ENCODE peak calls at places on chromosome 19, in nine cellular contexts. T, F, E, V, N, K, G, O and U are unnamed samples.
A peak's percentile ranks its signal among the peaks of the same experiment; 100 is the strongest.

GRCh38 chr19:15944401-15944800 is 4.4 kb upstream of the OR10H4 start:
- DNase-seq in T (no peak), E (no peak), O (no peak), K (no peak), G (no peak), N (no peak), F (no peak), V (no peak), U (no peak)

GRCh38 chr19:11377237-11377636 is 2.8 kb downstream of the SWSAP1 start:
- DNase-seq in E (peak; percentile 68), O (no peak), F (no peak), N (peak; percentile 39), V (no peak), G (no peak), K (peak; percentile 14), T (peak; percentile 82), U (no peak)

GRCh38 chr19:18152817-18153554 is at the start of gene PIK3R2:
- DNase-seq in K (peak; percentile 93), E (peak; percentile 96), N (peak; percentile 99), F (peak; percentile 99), O (peak; percentile 98), G (peak; percentile 97), T (peak; percentile 99), V (peak; percentile 96), U (peak; percentile 98)

GRCh38 chr19:2475018-2475701 is 767 bp upstream of the GADD45B start:
- DNase-seq in E (no peak), V (no peak), K (no peak), O (peak; percentile 38), G (no peak), T (peak; percentile 58), N (peak; percentile 77), F (peak; percentile 47), U (peak; percentile 75)

GRCh38 chr19:3095375-3096191 is 1.4 kb downstream of the GNA11 start:
- DNase-seq in G (peak; percentile 23), O (peak; percentile 16), K (no peak), T (no peak), F (peak; percentile 61), N (peak; percentile 64), E (no peak), V (no peak), U (peak; percentile 59)

GRCh38 chr19:1324792-1325567 is 39.3 kb downstream of the EFNA2 start:
- DNase-seq in F (no peak), N (no peak), G (no peak), V (no peak), E (peak; percentile 9), O (no peak), K (no peak), T (peak; percentile 82), U (peak; percentile 12)

GRCh38 chr19:21130097-21130775 is 11.6 kb upstream of the ZNF431 start:
- DNase-seq in T (no peak), K (no peak), N (peak; percentile 25), E (no peak), O (no peak), G (peak; percentile 11), V (no peak), F (no peak), U (no peak)

GRCh38 chr19:18470153-18470552 is 32.2 kb upstream of the ISYNA1 start:
- DNase-seq in V (no peak), N (peak; percentile 56), E (no peak), G (no peak), F (no peak), K (peak; percentile 15), O (no peak), T (no peak), U (peak; percentile 26)

GRCh38 chr19:44960906-44961734 is 5.9 kb downstream of the CLPTM1 start:
- DNase-seq in E (no peak), N (no peak), F (no peak), K (no peak), V (no peak), T (no peak), O (no peak), G (no peak), U (no peak)

GRCh38 chr19:2618611-2619010 is 83.9 kb downstream of the GNG7 start:
- DNase-seq in K (peak; percentile 82), N (no peak), O (peak; percentile 16), F (peak; percentile 49), G (no peak), T (no peak), E (no peak), V (no peak), U (peak; percentile 85)

GRCh38 chr19:38369584-38369983 is 4.8 kb upstream of the PSMD8 start:
- DNase-seq in G (no peak), V (no peak), F (no peak), E (no peak), K (no peak), N (no peak), T (no peak), O (no peak), U (no peak)

GRCh38 chr19:23343434-23344010 is 51.7 kb downstream of the ZNF91 start:
- DNase-seq in F (no peak), T (no peak), E (no peak), O (no peak), V (no peak), N (peak; percentile 11), K (no peak), G (no peak), U (no peak)

GRCh38 chr19:4295972-4296771 is 6.0 kb downstream of the TMIGD2 start:
- DNase-seq in N (no peak), E (no peak), V (no peak), T (no peak), K (no peak), G (no peak), O (no peak), F (no peak), U (no peak)

GRCh38 chr19:18128805-18129204 is 24.2 kb upstream of the PIK3R2 start:
- DNase-seq in O (no peak), V (no peak), N (no peak), G (no peak), K (no peak), T (no peak), E (no peak), F (no peak), U (no peak)

GRCh38 chr19:2188708-2189385 is 25.1 kb downstream of the DOT1L start:
- DNase-seq in V (no peak), O (no peak), N (no peak), K (no peak), G (no peak), T (peak; percentile 54), E (no peak), F (no peak), U (no peak)

GRCh38 chr19:9070066-9070465 is 16.8 kb upstream of the OR1M1 start:
- DNase-seq in V (no peak), T (no peak), K (no peak), N (no peak), E (no peak), O (no peak), G (no peak), F (no peak), U (no peak)

GRCh38 chr19:4038057-4038456 is 28.6 kb downstream of the ZBTB7A start:
- DNase-seq in G (no peak), E (no peak), K (no peak), F (no peak), T (no peak), N (no peak), V (no peak), O (no peak), U (no peak)

GRCh38 chr19:27744926-27745844 is 1467.8 kb downstream of the UQCRFS1 start:
- DNase-seq in V (no peak), G (no peak), O (no peak), N (no peak), F (no peak), E (no peak), K (no peak), T (no peak), U (no peak)

GRCh38 chr19:13401388-13401787 is 104.9 kb downstream of the CACNA1A start:
- DNase-seq in K (no peak), T (peak; percentile 20), O (no peak), E (peak; percentile 15), N (no peak), F (no peak), G (peak; percentile 35), V (peak; percentile 25), U (peak; percentile 23)

GRCh38 chr19:23946569-23946968 is 31.9 kb downstream of the ZNF726 start:
- DNase-seq in V (no peak), N (no peak), G (no peak), F (no peak), T (no peak), K (no peak), E (no peak), O (no peak), U (no peak)

GRCh38 chr19:30363073-30363472 is 9.1 kb upstream of the ZNF536 start:
- DNase-seq in E (no peak), V (no peak), T (no peak), K (no peak), G (no peak), F (no peak), O (no peak), N (no peak), U (no peak)

GRCh38 chr19:40143612-40144011 is 47.6 kb upstream of the MAP3K10 start:
- DNase-seq in O (no peak), V (no peak), E (peak; percentile 15), K (peak; percentile 7), N (no peak), T (no peak), F (peak; percentile 4), G (no peak), U (peak; percentile 87)

GRCh38 chr19:35291916-35292315 is at the start of gene MAG:
- DNase-seq in G (no peak), K (no peak), T (no peak), E (no peak), F (no peak), V (no peak), O (no peak), N (no peak), U (no peak)

GRCh38 chr19:55210120-55210493 is 806 bp upstream of the PTPRH start:
- DNase-seq in F (no peak), O (no peak), V (no peak), T (peak; percentile 90), K (no peak), N (peak; percentile 79), G (no peak), E (peak; percentile 90), U (no peak)

GRCh38 chr19:1027953-1028902 is 1.8 kb downstream of the CNN2 start:
- DNase-seq in V (no peak), F (peak; percentile 56), K (peak; percentile 19), O (no peak), T (peak; percentile 89), G (peak; percentile 63), E (peak; percentile 82), N (peak; percentile 93), U (peak; percentile 58)

GRCh38 chr19:53466726-53467125 is 807 bp upstream of the ZNF813 start:
- DNase-seq in N (peak; percentile 21), F (no peak), E (no peak), T (no peak), O (no peak), V (no peak), K (no peak), G (no peak), U (no peak)

GRCh38 chr19:2552859-2553258 is 76.9 kb downstream of the GADD45B start:
- DNase-seq in N (no peak), F (peak; percentile 23), T (no peak), G (no peak), E (no peak), K (peak; percentile 74), O (no peak), V (no peak), U (peak; percentile 98)

GRCh38 chr19:43534305-43534612 is 1.3 kb downstream of the ZNF575 start:
- DNase-seq in F (no peak), K (no peak), G (no peak), V (no peak), E (no peak), N (no peak), O (no peak), T (no peak), U (no peak)

GRCh38 chr19:48746738-48747575 is at the start of gene IZUMO1:
- DNase-seq in N (peak; percentile 91), O (no peak), G (no peak), T (peak; percentile 94), F (no peak), V (no peak), K (no peak), E (peak; percentile 73), U (no peak)

GRCh38 chr19:23052349-23052748 is 49.4 kb upstream of the ZNF728 start:
- DNase-seq in N (no peak), T (no peak), V (no peak), G (no peak), O (no peak), F (no peak), K (no peak), E (no peak), U (no peak)

GRCh38 chr19:42375415-42376176 is 14.5 kb downstream of the CNFN start:
- DNase-seq in O (no peak), T (no peak), V (no peak), N (no peak), K (no peak), E (no peak), G (no peak), F (no peak), U (no peak)